ENCODE peak calls at places on chromosome 15, in eight cellular contexts. K, O, G, D, U, X, A and J are unnamed samples.

GRCh38 chr15:71055461-71055860 is 59.8 kb upstream of the THSD4 start:
- DNase-seq in K (peak; percentile 21), O (peak; percentile 26), G (no peak), D (no peak), U (no peak), X (no peak), A (no peak), J (peak; percentile 43)

GRCh38 chr15:75456710-75457109 is 5.2 kb upstream of the SIN3A start:
- DNase-seq in K (no peak), O (no peak), G (no peak), D (no peak), U (no peak), X (no peak), A (no peak), J (no peak)

GRCh38 chr15:52040167-52040900 is 21.3 kb downstream of the MAPK6 start:
- DNase-seq in K (no peak), O (no peak), G (peak; percentile 40), D (no peak), U (no peak), X (no peak), A (no peak), J (peak; percentile 59)

GRCh38 chr15:83848315-83849050 is 194.6 kb downstream of the ADAMTSL3 start:
- DNase-seq in K (no peak), O (no peak), G (no peak), D (no peak), U (peak; percentile 39), X (no peak), A (no peak), J (peak; percentile 97)

GRCh38 chr15:88375234-88375926 is 91.8 kb downstream of the MRPL46 start:
- DNase-seq in K (no peak), O (no peak), G (no peak), D (no peak), U (no peak), X (no peak), A (no peak), J (no peak)

GRCh38 chr15:95180530-95180929 is 949.2 kb downstream of the MCTP2 start:
- DNase-seq in K (no peak), O (no peak), G (no peak), D (no peak), U (no peak), X (no peak), A (no peak), J (no peak)

GRCh38 chr15:36428102-36428845 is 151.2 kb upstream of the CDIN1 start:
- DNase-seq in K (peak; percentile 99), O (peak; percentile 94), G (no peak), D (no peak), U (peak; percentile 100), X (no peak), A (no peak), J (peak; percentile 100)

GRCh38 chr15:81092559-81092902 is 41.5 kb upstream of the CFAP161 start:
- DNase-seq in K (no peak), O (no peak), G (no peak), D (no peak), U (no peak), X (no peak), A (no peak), J (no peak)

GRCh38 chr15:59377940-59378339 is 5.3 kb upstream of the MYO1E start:
- DNase-seq in K (no peak), O (no peak), G (no peak), D (no peak), U (no peak), X (no peak), A (no peak), J (no peak)

GRCh38 chr15:65323071-65323511 is 18.6 kb downstream of the RNU5B-1 start:
- DNase-seq in K (no peak), O (no peak), G (peak; percentile 68), D (no peak), U (no peak), X (no peak), A (no peak), J (peak; percentile 72)

GRCh38 chr15:39357478-39358268 is 223.2 kb upstream of the THBS1 start:
- DNase-seq in K (no peak), O (no peak), G (no peak), D (no peak), U (peak; percentile 40), X (no peak), A (no peak), J (peak; percentile 55)

GRCh38 chr15:51162865-51163762 is 68.4 kb upstream of the TNFAIP8L3 start:
- DNase-seq in K (peak; percentile 58), O (peak; percentile 51), G (peak; percentile 82), D (peak; percentile 74), U (no peak), X (peak; percentile 45), A (peak; percentile 92), J (peak; percentile 75)

GRCh38 chr15:76994001-76994400 is 925 bp upstream of the PSTPIP1 start:
- DNase-seq in K (no peak), O (no peak), G (no peak), D (peak; percentile 77), U (no peak), X (no peak), A (no peak), J (peak; percentile 57)

GRCh38 chr15:98523912-98524255 is 124.5 kb upstream of the IGF1R start:
- DNase-seq in K (no peak), O (no peak), G (no peak), D (no peak), U (no peak), X (no peak), A (no peak), J (no peak)

GRCh38 chr15:73114064-73114463 is 61.8 kb downstream of the NEO1 start:
- DNase-seq in K (no peak), O (no peak), G (peak; percentile 35), D (no peak), U (no peak), X (no peak), A (no peak), J (no peak)